ENCODE peak calls at places on chromosomes 6 and 20, in seven cellular contexts. One of them, this sample, is unnamed.

GRCh38 chr20:61968036-61968810 is 97.5 kb downstream of the TAF4 start:
- DNase-seq in GM23248: no peak
- DNase-seq in right atrium auricular region: no peak
- DNase-seq in NCI-H345: no peak
- DNase-seq in SK-N-MC: no peak
- DNase-seq in activated T-helper 1 cell treated with Interleukin-2 at 50 U/mL for 16 hours: no peak
- DNase-seq in mesothelial cell of epicardium: no peak
- DNase-seq in this sample: no peak

GRCh38 chr6:38573800-38574395 is 65.8 kb downstream of the BTBD9 start:
- DNase-seq in GM23248: no peak
- DNase-seq in right atrium auricular region: no peak
- DNase-seq in NCI-H345: no peak
- DNase-seq in SK-N-MC: no peak
- DNase-seq in activated T-helper 1 cell treated with Interleukin-2 at 50 U/mL for 16 hours: no peak
- DNase-seq in mesothelial cell of epicardium: no peak
- DNase-seq in this sample: no peak

GRCh38 chr6:52049252-52050050 is 38.0 kb downstream of the PKHD1 start:
- DNase-seq in GM23248: peak; percentile 63
- DNase-seq in right atrium auricular region: no peak
- DNase-seq in NCI-H345: peak; percentile 31
- DNase-seq in SK-N-MC: peak; percentile 89
- DNase-seq in activated T-helper 1 cell treated with Interleukin-2 at 50 U/mL for 16 hours: no peak
- DNase-seq in mesothelial cell of epicardium: no peak
- DNase-seq in this sample: no peak

GRCh38 chr20:24587384-24588046 is 118.1 kb downstream of the SYNDIG1 start:
- DNase-seq in GM23248: no peak
- DNase-seq in right atrium auricular region: no peak
- DNase-seq in NCI-H345: no peak
- DNase-seq in SK-N-MC: no peak
- DNase-seq in activated T-helper 1 cell treated with Interleukin-2 at 50 U/mL for 16 hours: no peak
- DNase-seq in mesothelial cell of epicardium: peak; percentile 36
- DNase-seq in this sample: no peak

GRCh38 chr6:28789553-28790083 is 134.2 kb downstream of the TRIM27 start:
- DNase-seq in GM23248: peak; percentile 71
- DNase-seq in right atrium auricular region: peak; percentile 11
- DNase-seq in NCI-H345: no peak
- DNase-seq in SK-N-MC: no peak
- DNase-seq in activated T-helper 1 cell treated with Interleukin-2 at 50 U/mL for 16 hours: no peak
- DNase-seq in mesothelial cell of epicardium: no peak
- DNase-seq in this sample: no peak

GRCh38 chr6:7542878-7543394 is 1.5 kb downstream of the DSP start:
- DNase-seq in GM23248: peak; percentile 96
- DNase-seq in right atrium auricular region: no peak
- DNase-seq in NCI-H345: peak; percentile 15
- DNase-seq in SK-N-MC: no peak
- DNase-seq in activated T-helper 1 cell treated with Interleukin-2 at 50 U/mL for 16 hours: no peak
- DNase-seq in mesothelial cell of epicardium: peak; percentile 52
- DNase-seq in this sample: no peak

GRCh38 chr20:57993738-57994431 is 234.6 kb downstream of the ANKRD60 start:
- DNase-seq in GM23248: peak; percentile 50
- DNase-seq in right atrium auricular region: no peak
- DNase-seq in NCI-H345: no peak
- DNase-seq in SK-N-MC: no peak
- DNase-seq in activated T-helper 1 cell treated with Interleukin-2 at 50 U/mL for 16 hours: no peak
- DNase-seq in mesothelial cell of epicardium: no peak
- DNase-seq in this sample: no peak

GRCh38 chr6:26501482-26501986 is 1.4 kb downstream of the BTN1A1 start:
- DNase-seq in GM23248: peak; percentile 67
- DNase-seq in right atrium auricular region: no peak
- DNase-seq in NCI-H345: peak; percentile 52
- DNase-seq in SK-N-MC: no peak
- DNase-seq in activated T-helper 1 cell treated with Interleukin-2 at 50 U/mL for 16 hours: peak; percentile 20
- DNase-seq in mesothelial cell of epicardium: peak; percentile 38
- DNase-seq in this sample: no peak

GRCh38 chr20:46592580-46593362 is 42.3 kb upstream of the OCSTAMP start:
- DNase-seq in GM23248: peak; percentile 6
- DNase-seq in right atrium auricular region: no peak
- DNase-seq in NCI-H345: no peak
- DNase-seq in SK-N-MC: no peak
- DNase-seq in activated T-helper 1 cell treated with Interleukin-2 at 50 U/mL for 16 hours: no peak
- DNase-seq in mesothelial cell of epicardium: no peak
- DNase-seq in this sample: no peak

GRCh38 chr20:48826883-48827771 is 672 bp downstream of the PREX1 start:
- DNase-seq in GM23248: peak; percentile 36
- DNase-seq in right atrium auricular region: no peak
- DNase-seq in NCI-H345: no peak
- DNase-seq in SK-N-MC: no peak
- DNase-seq in activated T-helper 1 cell treated with Interleukin-2 at 50 U/mL for 16 hours: no peak
- DNase-seq in mesothelial cell of epicardium: peak; percentile 57
- DNase-seq in this sample: peak; percentile 39

GRCh38 chr20:10109621-10110020 is 74.8 kb downstream of the ANKEF1 start:
- DNase-seq in GM23248: no peak
- DNase-seq in right atrium auricular region: no peak
- DNase-seq in NCI-H345: no peak
- DNase-seq in SK-N-MC: no peak
- DNase-seq in activated T-helper 1 cell treated with Interleukin-2 at 50 U/mL for 16 hours: no peak
- DNase-seq in mesothelial cell of epicardium: no peak
- DNase-seq in this sample: no peak

GRCh38 chr20:40688129-40689099 is 622 bp downstream of the MAFB start:
- DNase-seq in GM23248: peak; percentile 43
- DNase-seq in right atrium auricular region: no peak
- DNase-seq in NCI-H345: peak; percentile 61
- DNase-seq in SK-N-MC: no peak
- DNase-seq in activated T-helper 1 cell treated with Interleukin-2 at 50 U/mL for 16 hours: no peak
- DNase-seq in mesothelial cell of epicardium: peak; percentile 53
- DNase-seq in this sample: no peak

GRCh38 chr6:34233867-34234266 is 2.8 kb upstream of the HMGA1 start:
- DNase-seq in GM23248: no peak
- DNase-seq in right atrium auricular region: no peak
- DNase-seq in NCI-H345: no peak
- DNase-seq in SK-N-MC: no peak
- DNase-seq in activated T-helper 1 cell treated with Interleukin-2 at 50 U/mL for 16 hours: no peak
- DNase-seq in mesothelial cell of epicardium: no peak
- DNase-seq in this sample: no peak

GRCh38 chr20:32875673-32876072 is 16.9 kb downstream of the EFCAB8 start:
- DNase-seq in GM23248: no peak
- DNase-seq in right atrium auricular region: no peak
- DNase-seq in NCI-H345: no peak
- DNase-seq in SK-N-MC: no peak
- DNase-seq in activated T-helper 1 cell treated with Interleukin-2 at 50 U/mL for 16 hours: no peak
- DNase-seq in mesothelial cell of epicardium: no peak
- DNase-seq in this sample: no peak

GRCh38 chr6:156787569-156788492 is 10.7 kb downstream of the ARID1B start:
- DNase-seq in GM23248: peak; percentile 37
- DNase-seq in right atrium auricular region: no peak
- DNase-seq in NCI-H345: no peak
- DNase-seq in SK-N-MC: no peak
- DNase-seq in activated T-helper 1 cell treated with Interleukin-2 at 50 U/mL for 16 hours: no peak
- DNase-seq in mesothelial cell of epicardium: no peak
- DNase-seq in this sample: no peak

GRCh38 chr20:4563534-4563933 is 158.2 kb upstream of the PRND start:
- DNase-seq in GM23248: peak; percentile 85
- DNase-seq in right atrium auricular region: no peak
- DNase-seq in NCI-H345: no peak
- DNase-seq in SK-N-MC: no peak
- DNase-seq in activated T-helper 1 cell treated with Interleukin-2 at 50 U/mL for 16 hours: no peak
- DNase-seq in mesothelial cell of epicardium: no peak
- DNase-seq in this sample: no peak